ENCODE peak calls at places on chromosomes 1 and 21, in eight cellular contexts. X is adipocyte, L is right atrium auricular region, G is ovary, D is cardiac muscle cell, A is upper lobe of right lung, I is fibroblast of lung, T is SJSA1. W is an unnamed sample. For H3K4me1 and H3K36me3, the result is how much of the 10 kb centered on the place peaks cover.

GRCh38 chr1:59657873-59658465 is 156.8 kb upstream of the HOOK1 start:
- DNase-seq in X (no peak), L (no peak), G (no peak), D (no peak), A (no peak), I (no peak), T (no peak), W (no peak)

GRCh38 chr1:39170731-39171375 is 33.6 kb upstream of the MACF1 start:
- DNase-seq in X (no peak), L (no peak), G (no peak), D (no peak), A (no peak), I (no peak), T (no peak), W (peak)

GRCh38 chr1:57707631-57708030 is 283.8 kb upstream of the DAB1 start:
- DNase-seq in X (no peak), L (no peak), G (no peak), D (no peak), A (no peak), I (no peak), T (no peak), W (no peak)

GRCh38 chr1:31230378-31230777 is 9.3 kb downstream of the NKAIN1 start:
- DNase-seq in X (no peak), L (no peak), G (no peak), D (no peak), A (no peak), I (no peak), T (no peak), W (no peak)

GRCh38 chr1:225875044-225875822 is 6.9 kb downstream of the TMEM63A start:
- DNase-seq in X (no peak), L (no peak), G (no peak), D (no peak), A (peak), I (no peak), T (no peak), W (no peak)

GRCh38 chr1:206898089-206898908 is 1.1 kb downstream of the IL24 start:
- DNase-seq in X (peak), L (no peak), G (no peak), D (peak), A (no peak), I (peak), T (peak), W (no peak)

GRCh38 chr1:228500143-228500736 is 13.1 kb downstream of the RNF187 start:
- DNase-seq in X (no peak), L (no peak), G (no peak), D (no peak), A (no peak), I (no peak), T (no peak), W (no peak)

GRCh38 chr1:203475012-203475981 is at the start of gene PRELP:
- DNase-seq in X (peak), L (peak), G (peak), D (peak), A (no peak), I (peak), T (no peak), W (peak)

GRCh38 chr1:198686069-198686728 is 47.4 kb downstream of the PTPRC start:
- DNase-seq in X (peak), L (no peak), G (no peak), D (peak), A (no peak), I (peak), T (peak), W (no peak)

GRCh38 chr1:6624712-6625578 is at the start of gene THAP3:
- DNase-seq in X (peak), L (peak), G (peak), D (peak), A (peak), I (peak), T (peak), W (peak)

GRCh38 chr1:227318852-227319607 is 738 bp upstream of the CDC42BPA start:
- DNase-seq in X (peak), L (peak), G (peak), D (peak), A (peak), I (peak), T (peak), W (peak)

GRCh38 chr1:44557756-44558155 is 116.5 kb downstream of the TMEM53 start:
- DNase-seq in X (no peak), L (no peak), G (no peak), D (peak), A (no peak), I (no peak), T (no peak), W (no peak)

GRCh38 chr1:41547781-41548560 is 63.5 kb upstream of the EDN2 start:
- DNase-seq in X (no peak), L (no peak), G (no peak), D (no peak), A (peak), I (no peak), T (no peak), W (no peak)

GRCh38 chr1:181135462-181135781 is 46.9 kb downstream of the IER5 start:
- DNase-seq in X (peak), L (no peak), G (no peak), D (peak), A (no peak), I (peak), T (peak), W (no peak)

GRCh38 chr21:40029888-40030287 is 162.7 kb downstream of the PCP4 start:
- DNase-seq in X (no peak), L (peak), G (no peak), D (no peak), A (no peak), I (no peak), T (no peak), W (no peak)

GRCh38 chr21:46639489-46640386 is 4.3 kb downstream of the PRMT2 start:
- DNase-seq in X (peak), L (no peak), G (no peak), D (peak), A (no peak), I (peak), T (peak), W (no peak)

GRCh38 chr1:95039360-95040031 is 33.3 kb downstream of the ALG14 start:
- DNase-seq in X (no peak), L (no peak), G (peak), D (no peak), A (no peak), I (no peak), T (no peak), W (no peak)

GRCh38 chr1:220812308-220812707 is 25.6 kb downstream of the MTARC1 start:
- DNase-seq in X (no peak), L (no peak), G (no peak), D (no peak), A (no peak), I (no peak), T (no peak), W (no peak)
- H3K4me1 ChIP-seq in X (under half), L (under half), G (under half), D (under half), A (under half), I (under half), T (under half), W (under half)

GRCh38 chr1:3632298-3632697 is 7.5 kb downstream of the TPRG1L start:
- DNase-seq in X (no peak), L (no peak), G (no peak), D (no peak), A (no peak), I (no peak), T (no peak), W (no peak)
- H3K36me3 ChIP-seq in X (half or more), L (half or more), G (under half), D (under half), A (half or more), I (under half), T (half or more), W (half or more)

GRCh38 chr1:19438552-19439196 is 46.7 kb downstream of the CAPZB start:
- DNase-seq in X (no peak), L (no peak), G (no peak), D (no peak), A (no peak), I (no peak), T (no peak), W (no peak)
- H3K4me1 ChIP-seq in X (half or more), L (half or more), G (half or more), D (under half), A (half or more), I (half or more), T (under half), W (under half)

DNA sequence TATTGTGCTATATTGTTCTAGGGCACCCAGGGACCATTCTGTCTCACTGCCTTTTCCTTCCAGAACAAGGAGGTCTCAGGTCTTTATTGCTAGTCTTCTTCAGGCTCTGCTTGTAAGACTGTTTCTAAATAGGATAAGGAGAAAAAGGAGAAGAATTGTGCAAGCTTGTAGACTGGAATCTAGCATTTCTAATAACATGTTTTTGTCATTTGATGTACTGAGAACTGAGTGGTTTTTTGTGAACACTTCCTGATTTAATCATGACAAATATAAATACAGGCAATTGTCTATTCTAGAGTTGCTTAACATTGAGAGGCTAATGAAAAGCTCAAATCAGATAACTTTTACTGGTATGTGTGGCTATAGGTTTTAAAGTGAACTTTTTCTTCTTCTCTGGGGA is 77.6 kb downstream of the CLIC4 start:
- DNase-seq in X (peak), L (no peak), G (no peak), D (peak), A (no peak), I (no peak), T (no peak), W (no peak)
- H3K36me3 ChIP-seq in X (under half), L (under half), G (under half), D (under half), A (under half), I (under half), T (under half), W (under half)

GRCh38 chr1:89465201-89465600 is 59.4 kb upstream of the LRRC8B start:
- DNase-seq in X (no peak), L (no peak), G (no peak), D (no peak), A (no peak), I (no peak), T (no peak), W (no peak)

GRCh38 chr1:89466307-89466925 is 58.2 kb upstream of the LRRC8B start:
- DNase-seq in X (no peak), L (no peak), G (no peak), D (peak), A (no peak), I (no peak), T (no peak), W (no peak)

GRCh38 chr1:89462250-89462649 is 62.4 kb upstream of the LRRC8B start:
- DNase-seq in X (no peak), L (no peak), G (no peak), D (no peak), A (no peak), I (no peak), T (no peak), W (no peak)

GRCh38 chr1:89460348-89460747 is 64.3 kb upstream of the LRRC8B start:
- DNase-seq in X (no peak), L (no peak), G (no peak), D (no peak), A (no peak), I (no peak), T (no peak), W (no peak)

DNA sequence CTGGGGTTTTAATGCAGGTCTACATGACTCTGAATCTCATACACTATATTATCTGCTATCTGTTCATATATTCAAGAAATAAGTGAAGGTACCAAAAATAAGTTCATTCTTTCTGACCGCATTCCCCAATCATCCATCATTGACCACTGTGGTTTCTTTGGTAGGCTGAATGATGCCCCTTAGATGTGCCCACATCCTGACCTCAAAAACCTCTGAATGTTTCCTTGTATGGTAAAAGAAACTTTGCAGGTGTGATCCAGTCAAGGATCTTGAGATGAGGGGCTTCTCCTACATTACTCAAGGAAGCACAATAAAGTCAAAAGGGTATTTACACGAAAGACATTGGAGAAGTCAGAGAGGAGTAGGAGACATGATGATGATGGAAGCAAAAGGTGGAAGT is 60.6 kb upstream of the LRRC8B start:
- DNase-seq in X (no peak), L (no peak), G (no peak), D (no peak), A (no peak), I (no peak), T (no peak), W (no peak)
- H3K4me1 ChIP-seq in X (under half), L (under half), G (under half), D (under half), A (under half), I (under half), T (under half), W (under half)

GRCh38 chr1:212074313-212074712 is 38.8 kb downstream of the DTL start:
- DNase-seq in X (no peak), L (no peak), G (no peak), D (no peak), A (no peak), I (no peak), T (no peak), W (no peak)

GRCh38 chr1:212074856-212075255 is 39.3 kb downstream of the DTL start:
- DNase-seq in X (no peak), L (no peak), G (no peak), D (no peak), A (no peak), I (no peak), T (no peak), W (no peak)

GRCh38 chr1:212078826-212079225 is 43.3 kb downstream of the DTL start:
- DNase-seq in X (no peak), L (no peak), G (no peak), D (no peak), A (no peak), I (no peak), T (no peak), W (no peak)

GRCh38 chr1:212073490-212073889 is 37.9 kb downstream of the DTL start:
- DNase-seq in X (no peak), L (no peak), G (no peak), D (no peak), A (no peak), I (peak), T (no peak), W (no peak)

GRCh38 chr1:212077028-212077427 is 41.5 kb downstream of the DTL start:
- DNase-seq in X (no peak), L (no peak), G (no peak), D (no peak), A (no peak), I (no peak), T (no peak), W (no peak)
- H3K36me3 ChIP-seq in X (under half), L (under half), G (under half), D (under half), A (under half), I (under half), T (half or more), W (half or more)

GRCh38 chr1:1881727-1882126 is 9.2 kb downstream of the GNB1 start:
- DNase-seq in X (no peak), L (no peak), G (no peak), D (no peak), A (no peak), I (no peak), T (no peak), W (no peak)
- H3K4me1 ChIP-seq in X (under half), L (half or more), G (under half), D (under half), A (half or more), I (under half), T (under half), W (under half)

W was measured in NT2/D1.